ENCODE peak calls at places on chromosomes 1 and 21, in ten cellular contexts. O is SK-N-SH, U is H1, K is stomach, N is prostate gland, S is sigmoid colon, Q is HCT116, I is GM23338, V is spleen, J is GM12878. P is an unnamed sample.
A peak's percentile ranks its signal among the peaks of the same experiment; 100 is the strongest.

GRCh38 chr21:37219766-37220432 is 47.2 kb downstream of the VPS26C start:
- DNase-seq in U (no peak), S (no peak), N (no peak), K (no peak), I (no peak), J (no peak), O (no peak), Q (no peak), V (no peak), P (no peak)

GRCh38 chr1:112260699-112261098 is 135.3 kb upstream of the CTTNBP2NL start:
- DNase-seq in J (no peak), K (no peak), N (no peak), U (no peak), Q (no peak), S (no peak), O (no peak), I (no peak), V (no peak), P (no peak)

GRCh38 chr1:117093870-117094621 is 27.5 kb downstream of the TRIM45 start:
- DNase-seq in U (no peak), S (no peak), N (no peak), O (peak; percentile 23), Q (peak; percentile 8), K (no peak), I (peak; percentile 61), J (no peak), V (no peak), P (no peak)

GRCh38 chr1:2814511-2815075 is 13.1 kb upstream of the TTC34 start:
- DNase-seq in U (no peak), S (no peak), I (no peak), O (no peak), K (no peak), J (no peak), V (no peak), N (no peak), Q (no peak), P (no peak)

GRCh38 chr1:184632415-184633175 is 122.1 kb downstream of the EDEM3 start:
- DNase-seq in K (peak; percentile 94), O (no peak), V (no peak), U (no peak), I (no peak), J (no peak), S (peak; percentile 81), N (peak; percentile 96), Q (no peak), P (no peak)

GRCh38 chr1:188062456-188062855 is 1233.7 kb downstream of the PLA2G4A start:
- DNase-seq in U (no peak), O (no peak), J (no peak), Q (no peak), V (no peak), N (no peak), S (no peak), I (no peak), K (no peak), P (no peak)

GRCh38 chr1:940121-941026 is 16.7 kb downstream of the SAMD11 start:
- DNase-seq in V (no peak), J (no peak), K (peak; percentile 56), O (peak; percentile 86), N (no peak), U (no peak), S (peak; percentile 82), I (peak; percentile 60), Q (no peak), P (no peak)

GRCh38 chr1:197633447-197634039 is 141.7 kb downstream of the DENND1B start:
- DNase-seq in S (no peak), J (no peak), Q (no peak), V (peak; percentile 35), K (no peak), O (no peak), U (no peak), N (no peak), I (peak; percentile 44), P (no peak)

GRCh38 chr1:159007734-159008133 is 2.0 kb upstream of the IFI16 start:
- DNase-seq in V (no peak), S (no peak), Q (no peak), J (no peak), U (no peak), N (no peak), K (no peak), I (no peak), O (no peak), P (no peak)

GRCh38 chr1:33191731-33192275 is 10.0 kb upstream of the TRIM62 start:
- DNase-seq in J (no peak), Q (no peak), O (no peak), K (no peak), S (no peak), I (no peak), V (no peak), N (no peak), U (no peak), P (no peak)
- H3K27ac ChIP-seq in J (no peak overlapping the region), Q (no peak overlapping the region), O (no peak overlapping the region), K (no peak overlapping the region), S (no peak overlapping the region), I (no peak overlapping the region), V (no peak overlapping the region), N (no peak overlapping the region), U (no peak overlapping the region), P (no peak overlapping the region)

GRCh38 chr21:38960251-38960650 is 154.5 kb downstream of the ETS2 start:
- DNase-seq in K (no peak), I (no peak), Q (no peak), J (no peak), N (no peak), S (no peak), V (no peak), U (no peak), O (no peak), P (no peak)

GRCh38 chr21:38957575-38958340 is 152.0 kb downstream of the ETS2 start:
- DNase-seq in Q (no peak), U (no peak), O (no peak), N (no peak), I (no peak), K (no peak), V (no peak), J (no peak), S (no peak), P (no peak)

GRCh38 chr21:38959686-38960049 is 153.9 kb downstream of the ETS2 start:
- DNase-seq in V (no peak), S (no peak), U (no peak), Q (no peak), J (no peak), I (no peak), O (no peak), K (no peak), N (no peak), P (no peak)

GRCh38 chr21:38956791-38957571 is 151.3 kb downstream of the ETS2 start:
- DNase-seq in N (no peak), I (no peak), J (no peak), V (no peak), S (no peak), U (no peak), Q (no peak), O (no peak), K (peak; percentile 61), P (no peak)

GRCh38 chr21:38958940-38959685 is 153.4 kb downstream of the ETS2 start:
- DNase-seq in N (no peak), I (no peak), Q (no peak), K (no peak), V (no peak), U (no peak), S (peak; percentile 83), J (no peak), O (no peak), P (peak; percentile 94)
- TF ChIP-seq POLR2AphosphoS5 in N (peak; percentile 10), I (no peak), Q (no peak), K (no peak), V (peak; percentile 68), U (no peak), S (peak; percentile 82), J (no peak), O (no peak), P (peak; percentile 39)

DNA sequence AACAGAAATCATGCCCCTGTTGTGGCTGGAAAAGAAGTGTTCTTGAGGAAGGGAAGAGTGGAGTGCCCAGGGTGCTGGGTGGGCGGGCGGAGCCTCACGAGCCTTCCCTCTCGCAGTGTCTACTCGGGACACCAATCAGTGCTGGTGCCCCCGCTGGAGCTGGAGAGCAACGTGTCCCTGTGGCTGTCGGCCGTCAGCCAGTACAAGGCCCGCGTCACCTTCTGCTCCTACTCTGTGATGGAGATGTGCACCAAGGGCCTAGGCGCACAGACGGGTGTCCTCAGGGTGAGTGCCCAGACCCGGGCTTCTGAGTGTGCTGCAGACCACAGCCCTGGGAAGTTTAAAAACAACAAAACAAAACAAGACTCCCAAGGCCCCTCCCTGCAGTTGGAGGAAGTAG is 47.4 kb downstream of the S100B start:
- DNase-seq in S (peak; percentile 47), I (no peak), V (no peak), J (no peak), Q (no peak), O (peak; percentile 10), N (no peak), U (no peak), K (peak; percentile 14), P (no peak)
- H3K36me3 ChIP-seq in S (peaks cover 8% of the 10 kb centered on the region), I (no peaks in the 10 kb centered on the region), V (peaks cover 6% of the 10 kb centered on the region), J (peaks cover 6% of the 10 kb centered on the region), Q (peaks cover 7% of the 10 kb centered on the region), O (peaks cover 20% of the 10 kb centered on the region), N (peaks cover 15% of the 10 kb centered on the region), U (peaks cover 7% of the 10 kb centered on the region), K (peaks cover 47% of the 10 kb centered on the region), P (peaks cover 72% of the 10 kb centered on the region)

GRCh38 chr1:92030701-92031107 is 919 bp downstream of the EPHX4 start:
- DNase-seq in K (no peak), N (no peak), V (no peak), Q (peak; percentile 55), S (no peak), O (no peak), J (no peak), U (no peak), I (peak; percentile 12), P (no peak)

GRCh38 chr1:92031281-92032110 is 1.7 kb downstream of the EPHX4 start:
- DNase-seq in S (no peak), O (no peak), Q (no peak), N (no peak), K (no peak), J (no peak), I (no peak), U (no peak), V (no peak), P (no peak)

DNA sequence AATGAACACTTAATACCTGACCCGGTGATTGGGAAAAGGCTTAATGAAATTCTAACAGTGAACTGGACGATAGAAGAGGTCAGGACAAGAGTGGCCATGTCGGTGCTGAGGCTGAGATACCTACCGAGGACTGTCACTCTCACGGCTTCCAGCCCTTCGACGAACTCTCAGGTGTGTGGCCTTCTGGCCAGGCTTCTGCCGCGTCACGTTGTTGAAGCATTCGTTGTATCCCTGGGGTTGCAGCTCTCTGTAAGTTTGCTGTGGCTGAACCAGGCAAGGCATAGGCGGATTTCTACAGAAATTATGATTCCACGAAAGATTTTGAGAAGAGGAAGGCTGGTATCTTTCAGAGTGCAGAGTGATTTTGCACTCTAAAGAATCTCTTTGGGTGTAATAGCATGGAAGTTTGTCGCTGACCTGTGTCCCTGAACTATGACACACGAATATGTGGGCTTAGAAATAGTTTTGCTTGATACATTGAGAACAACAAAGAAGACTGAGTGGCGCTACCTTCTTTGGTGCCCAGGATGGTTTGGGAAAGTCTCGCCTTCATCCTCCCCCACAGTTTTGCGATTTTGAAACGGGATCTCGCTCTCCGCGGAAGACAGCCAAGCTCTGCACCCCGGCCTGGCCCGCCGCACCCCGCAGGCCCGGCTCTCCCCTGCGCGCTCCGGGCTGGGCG is 403 bp upstream of the EPHX4 start:
- DNase-seq in Q (no peak), O (peak; percentile 6), I (peak; percentile 58), J (no peak), V (no peak), K (no peak), N (no peak), U (no peak), S (no peak), P (no peak)
- H3K27ac ChIP-seq in Q (peak overlapping the region; percentile 53), O (no peak overlapping the region), I (no peak overlapping the region), J (no peak overlapping the region), V (no peak overlapping the region), K (no peak overlapping the region), N (no peak overlapping the region), U (no peak overlapping the region), S (no peak overlapping the region), P (no peak overlapping the region)